ENCODE peak calls at places on chromosomes 13 and 19, in seven cellular contexts. X is IMR-90, C is H9, Q is mesendoderm, V is H1, Z is trophoblast cell, F is mesenchymal stem cell. Y is an unnamed sample.

GRCh38 chr13:72383646-72384045 is 343.8 kb downstream of the MZT1 start:
- DNase-seq in X (no peak), C (no peak), Q (no peak), V (no peak), Z (no peak), F (peak), Y (no peak)

GRCh38 chr19:18468517-18468916 is 30.6 kb upstream of the ISYNA1 start:
- DNase-seq in X (no peak), C (no peak), Q (no peak), V (no peak), Z (no peak), F (no peak), Y (no peak)

GRCh38 chr13:32752997-32753606 is 166.8 kb downstream of the PDS5B start:
- DNase-seq in X (no peak), C (no peak), Q (no peak), V (no peak), Z (no peak), F (no peak), Y (no peak)

GRCh38 chr19:16384688-16385087 is 60.1 kb downstream of the KLF2 start:
- DNase-seq in X (no peak), C (no peak), Q (no peak), V (no peak), Z (no peak), F (no peak), Y (no peak)

GRCh38 chr13:113785051-113786010 is 26.3 kb downstream of the TMEM255B start:
- DNase-seq in X (peak), C (no peak), Q (no peak), V (no peak), Z (no peak), F (peak), Y (no peak)

GRCh38 chr13:114068723-114069322 is 63.6 kb downstream of the RASA3 start:
- DNase-seq in X (peak), C (no peak), Q (peak), V (no peak), Z (no peak), F (peak), Y (no peak)

GRCh38 chr19:11921852-11922495 is 2.9 kb upstream of the ZNF700 start:
- DNase-seq in X (peak), C (no peak), Q (peak), V (no peak), Z (no peak), F (no peak), Y (no peak)

GRCh38 chr13:85236431-85236830 is 562.8 kb downstream of the SLITRK6 start:
- DNase-seq in X (peak), C (no peak), Q (no peak), V (no peak), Z (no peak), F (no peak), Y (no peak)

GRCh38 chr13:78160793-78161192 is 242.2 kb upstream of the EDNRB start:
- DNase-seq in X (peak), C (no peak), Q (no peak), V (no peak), Z (no peak), F (peak), Y (no peak)

GRCh38 chr13:74062933-74063332 is 71.3 kb downstream of the KLF12 start:
- DNase-seq in X (peak), C (no peak), Q (no peak), V (no peak), Z (no peak), F (peak), Y (no peak)

GRCh38 chr19:28563964-28564914 is 648.7 kb downstream of the UQCRFS1 start:
- DNase-seq in X (no peak), C (no peak), Q (no peak), V (no peak), Z (no peak), F (no peak), Y (no peak)

GRCh38 chr13:77979721-77980377 is 61.2 kb upstream of the EDNRB start:
- DNase-seq in X (no peak), C (no peak), Q (peak), V (no peak), Z (no peak), F (no peak), Y (no peak)

GRCh38 chr13:101025925-101026324 is 351.3 kb upstream of the TMTC4 start:
- DNase-seq in X (no peak), C (no peak), Q (no peak), V (no peak), Z (no peak), F (no peak), Y (no peak)

GRCh38 chr19:3479177-3479818 is 1.0 kb downstream of the SMIM24 start:
- DNase-seq in X (no peak), C (peak), Q (peak), V (peak), Z (no peak), F (no peak), Y (no peak)

DNA sequence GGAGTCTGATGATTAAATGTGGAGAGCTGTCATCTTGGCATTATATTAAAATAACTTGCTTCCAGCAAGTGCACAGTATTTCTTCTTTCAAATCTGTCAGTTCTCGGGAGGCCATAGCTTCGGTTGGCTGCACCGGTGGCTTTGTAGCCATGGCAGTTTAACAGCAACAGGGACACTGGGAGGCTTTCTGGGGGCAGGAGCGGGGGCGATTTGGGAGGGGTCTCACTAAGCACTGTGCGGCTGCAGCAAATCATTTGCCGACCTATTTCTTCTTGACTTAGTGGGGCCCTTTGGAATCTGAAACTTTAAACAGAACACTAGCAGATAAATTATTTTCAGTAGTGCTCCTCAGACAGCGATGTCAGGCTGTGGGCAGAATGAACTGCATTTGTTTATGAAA is 211.7 kb downstream of the OLFM4 start:
- DNase-seq in X (no peak), C (no peak), Q (no peak), V (no peak), Z (no peak), F (no peak), Y (no peak)
- H3K23ac ChIP-seq in X (no peak), C (no peak), Q (no peak), V (no peak), Z (no peak), F (no peak), Y (no peak)

DNA sequence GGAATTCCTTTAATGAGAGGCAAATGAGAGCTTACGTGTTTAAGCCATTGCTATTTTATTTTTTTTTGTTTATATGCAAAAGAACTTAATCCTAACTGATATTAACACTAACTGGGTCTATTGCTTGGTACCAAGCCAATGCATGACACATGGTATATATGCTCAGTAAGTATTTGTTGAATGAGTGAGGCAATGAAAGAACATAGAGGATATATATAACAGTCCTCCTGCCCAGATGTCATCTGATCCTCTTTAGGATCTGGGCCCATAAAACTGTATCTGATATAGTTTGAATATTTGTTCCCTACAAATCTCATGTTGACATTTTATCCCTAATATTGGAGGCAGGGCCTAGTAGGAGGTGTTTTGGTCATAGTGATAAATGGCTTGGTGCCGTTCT is 13.0 kb upstream of the ALOX5AP start:
- DNase-seq in X (peak), C (no peak), Q (no peak), V (no peak), Z (no peak), F (no peak), Y (no peak)
- H3K23ac ChIP-seq in X (no peak), C (no peak), Q (no peak), V (no peak), Z (no peak), F (no peak), Y (no peak)

GRCh38 chr19:43906774-43907173 is 28.3 kb downstream of the ZNF45 start:
- DNase-seq in X (no peak), C (no peak), Q (no peak), V (no peak), Z (no peak), F (no peak), Y (no peak)
- H3K23ac ChIP-seq in X (no peak), C (no peak), Q (no peak), V (no peak), Z (no peak), F (no peak), Y (no peak)

GRCh38 chr13:44188257-44188656 is 185.4 kb upstream of the SERP2 start:
- DNase-seq in X (peak), C (no peak), Q (peak), V (no peak), Z (peak), F (peak), Y (no peak)
- H3K23ac ChIP-seq in X (peak), C (no peak), Q (no peak), V (no peak), Z (no peak), F (no peak), Y (no peak)

GRCh38 chr19:33971073-33971472 is 174.4 kb downstream of the KCTD15 start:
- DNase-seq in X (no peak), C (no peak), Q (no peak), V (no peak), Z (no peak), F (no peak), Y (no peak)
- H3K23ac ChIP-seq in X (no peak), C (no peak), Q (no peak), V (no peak), Z (no peak), F (no peak), Y (no peak)

DNA sequence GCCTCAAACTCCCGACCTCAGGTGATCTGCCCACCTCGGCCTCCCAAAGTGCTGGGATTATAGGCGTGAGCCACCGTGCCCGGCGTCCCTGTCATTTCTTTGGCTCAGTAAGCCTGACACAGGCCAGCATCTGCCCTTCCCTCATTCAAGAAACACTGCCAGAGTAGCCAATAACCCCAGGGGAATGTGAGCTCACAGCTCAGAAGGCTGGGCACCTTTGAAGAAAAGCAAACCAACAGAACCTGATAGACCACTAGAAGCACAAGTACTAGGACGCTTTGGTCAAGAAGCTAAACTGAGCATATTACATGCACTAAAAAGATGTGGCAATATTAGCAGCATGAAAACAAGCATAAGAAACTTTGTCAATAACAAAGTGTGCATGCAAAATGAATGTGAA is 14.2 kb downstream of the SIGLEC5 start:
- DNase-seq in X (no peak), C (no peak), Q (no peak), V (no peak), Z (peak), F (no peak), Y (no peak)
- H3K23ac ChIP-seq in X (no peak), C (no peak), Q (no peak), V (no peak), Z (no peak), F (no peak), Y (no peak)

GRCh38 chr19:43667524-43668405 is 2.2 kb downstream of the PLAUR start:
- DNase-seq in X (peak), C (no peak), Q (no peak), V (peak), Z (no peak), F (no peak), Y (no peak)
- H3K23ac ChIP-seq in X (peak), C (no peak), Q (no peak), V (no peak), Z (no peak), F (no peak), Y (peak)